ENCODE peak calls at places on chromosome 11, in seven cellular contexts. One of them, this sample, is unnamed.

GRCh38 chr11:106276859-106277436 is 199.5 kb downstream of the AASDHPPT start:
- DNase-seq in H1: no peak
- DNase-seq in mesendoderm: peak
- DNase-seq in IMR-90: peak
- DNase-seq in trophoblast cell: peak
- DNase-seq in mesenchymal stem cell: no peak
- DNase-seq in neuronal stem cell: peak
- DNase-seq in this sample: peak

GRCh38 chr11:117621226-117621625 is 175.8 kb downstream of the DSCAML1 start:
- DNase-seq in mesendoderm: no peak
- DNase-seq in IMR-90: peak
- DNase-seq in mesenchymal stem cell: peak
- DNase-seq in H1: no peak
- DNase-seq in trophoblast cell: peak
- DNase-seq in neuronal stem cell: no peak
- DNase-seq in this sample: no peak

GRCh38 chr11:128522943-128523518 is 64.3 kb downstream of the ETS1 start:
- DNase-seq in mesendoderm: no peak
- DNase-seq in IMR-90: no peak
- DNase-seq in mesenchymal stem cell: peak
- DNase-seq in H1: no peak
- DNase-seq in trophoblast cell: peak
- DNase-seq in neuronal stem cell: no peak
- DNase-seq in this sample: no peak

GRCh38 chr11:80899381-80899780 is 1458.6 kb upstream of the TENM4 start:
- DNase-seq in IMR-90: no peak
- DNase-seq in trophoblast cell: no peak
- DNase-seq in H1: no peak
- DNase-seq in neuronal stem cell: no peak
- DNase-seq in mesenchymal stem cell: no peak
- DNase-seq in mesendoderm: no peak
- DNase-seq in this sample: no peak

GRCh38 chr11:64849600-64850356 is 5.3 kb upstream of the CDC42BPG start:
- DNase-seq in IMR-90: no peak
- DNase-seq in mesendoderm: no peak
- DNase-seq in trophoblast cell: no peak
- DNase-seq in H1: no peak
- DNase-seq in mesenchymal stem cell: no peak
- DNase-seq in neuronal stem cell: no peak
- DNase-seq in this sample: no peak

GRCh38 chr11:2131371-2132228 is 7.6 kb downstream of the IGF2 start:
- DNase-seq in neuronal stem cell: no peak
- DNase-seq in IMR-90: no peak
- DNase-seq in H1: no peak
- DNase-seq in mesendoderm: no peak
- DNase-seq in mesenchymal stem cell: no peak
- DNase-seq in trophoblast cell: no peak
- DNase-seq in this sample: no peak

GRCh38 chr11:12187399-12187798 is 77.0 kb downstream of the MICAL2 start:
- DNase-seq in trophoblast cell: no peak
- DNase-seq in mesendoderm: no peak
- DNase-seq in mesenchymal stem cell: peak
- DNase-seq in H1: no peak
- DNase-seq in IMR-90: peak
- DNase-seq in neuronal stem cell: no peak
- DNase-seq in this sample: no peak

GRCh38 chr11:86617502-86617901 is 54.9 kb downstream of the ME3 start:
- DNase-seq in H1: no peak
- DNase-seq in IMR-90: peak
- DNase-seq in trophoblast cell: no peak
- DNase-seq in mesendoderm: no peak
- DNase-seq in mesenchymal stem cell: no peak
- DNase-seq in neuronal stem cell: no peak
- DNase-seq in this sample: no peak

GRCh38 chr11:73978576-73979086 is 4.0 kb downstream of the UCP2 start:
- DNase-seq in IMR-90: peak
- DNase-seq in H1: no peak
- DNase-seq in mesendoderm: no peak
- DNase-seq in neuronal stem cell: no peak
- DNase-seq in mesenchymal stem cell: no peak
- DNase-seq in trophoblast cell: no peak
- DNase-seq in this sample: no peak

GRCh38 chr11:129694966-129695365 is 120.7 kb upstream of the TMEM45B start:
- DNase-seq in neuronal stem cell: no peak
- DNase-seq in trophoblast cell: no peak
- DNase-seq in mesendoderm: no peak
- DNase-seq in IMR-90: no peak
- DNase-seq in H1: no peak
- DNase-seq in mesenchymal stem cell: no peak
- DNase-seq in this sample: no peak

GRCh38 chr11:130779943-130780342 is 136.3 kb downstream of the SNX19 start:
- DNase-seq in IMR-90: no peak
- DNase-seq in mesenchymal stem cell: no peak
- DNase-seq in trophoblast cell: no peak
- DNase-seq in H1: no peak
- DNase-seq in neuronal stem cell: no peak
- DNase-seq in mesendoderm: no peak
- DNase-seq in this sample: no peak

GRCh38 chr11:877565-877964 is 33.0 kb downstream of the CHID1 start:
- DNase-seq in H1: peak
- DNase-seq in neuronal stem cell: no peak
- DNase-seq in mesenchymal stem cell: no peak
- DNase-seq in mesendoderm: peak
- DNase-seq in IMR-90: no peak
- DNase-seq in trophoblast cell: peak
- DNase-seq in this sample: peak

GRCh38 chr11:1767399-1768140 is 3.8 kb upstream of the CTSD start:
- DNase-seq in H1: no peak
- DNase-seq in mesenchymal stem cell: no peak
- DNase-seq in IMR-90: no peak
- DNase-seq in neuronal stem cell: no peak
- DNase-seq in mesendoderm: no peak
- DNase-seq in trophoblast cell: no peak
- DNase-seq in this sample: no peak

GRCh38 chr11:133636686-133637085 is 104.4 kb upstream of the OPCML start:
- DNase-seq in neuronal stem cell: no peak
- DNase-seq in trophoblast cell: no peak
- DNase-seq in mesendoderm: no peak
- DNase-seq in mesenchymal stem cell: no peak
- DNase-seq in IMR-90: no peak
- DNase-seq in H1: no peak
- DNase-seq in this sample: no peak

GRCh38 chr11:20119315-20119714 is 41.0 kb downstream of the DBX1 start:
- DNase-seq in mesenchymal stem cell: no peak
- DNase-seq in neuronal stem cell: no peak
- DNase-seq in H1: no peak
- DNase-seq in IMR-90: no peak
- DNase-seq in mesendoderm: no peak
- DNase-seq in trophoblast cell: no peak
- DNase-seq in this sample: no peak

GRCh38 chr11:36385121-36385530 is 89.0 kb downstream of the PRR5L start:
- DNase-seq in mesenchymal stem cell: peak
- DNase-seq in trophoblast cell: no peak
- DNase-seq in IMR-90: peak
- DNase-seq in H1: no peak
- DNase-seq in neuronal stem cell: no peak
- DNase-seq in mesendoderm: no peak
- DNase-seq in this sample: no peak

GRCh38 chr11:20221546-20221945 is 61.3 kb upstream of the DBX1 start:
- DNase-seq in H1: no peak
- DNase-seq in mesendoderm: no peak
- DNase-seq in neuronal stem cell: no peak
- DNase-seq in IMR-90: no peak
- DNase-seq in mesenchymal stem cell: no peak
- DNase-seq in trophoblast cell: no peak
- DNase-seq in this sample: no peak

GRCh38 chr11:11086979-11087378 is 229.1 kb upstream of the ZBED5 start:
- DNase-seq in H1: no peak
- DNase-seq in mesenchymal stem cell: no peak
- DNase-seq in IMR-90: no peak
- DNase-seq in trophoblast cell: no peak
- DNase-seq in neuronal stem cell: no peak
- DNase-seq in mesendoderm: no peak
- DNase-seq in this sample: no peak

GRCh38 chr11:111001986-111002616 is 243.4 kb upstream of the POU2AF2 start:
- DNase-seq in mesendoderm: no peak
- DNase-seq in trophoblast cell: peak
- DNase-seq in H1: no peak
- DNase-seq in mesenchymal stem cell: peak
- DNase-seq in neuronal stem cell: no peak
- DNase-seq in IMR-90: peak
- DNase-seq in this sample: no peak

GRCh38 chr11:107999759-108000455 is 8.8 kb upstream of the CUL5 start:
- DNase-seq in mesenchymal stem cell: peak
- DNase-seq in trophoblast cell: peak
- DNase-seq in neuronal stem cell: peak
- DNase-seq in IMR-90: peak
- DNase-seq in H1: peak
- DNase-seq in mesendoderm: peak
- DNase-seq in this sample: peak

GRCh38 chr11:61969391-61969758 is 1.9 kb upstream of the FTH1 start:
- DNase-seq in trophoblast cell: peak
- DNase-seq in H1: no peak
- DNase-seq in IMR-90: no peak
- DNase-seq in neuronal stem cell: no peak
- DNase-seq in mesendoderm: no peak
- DNase-seq in mesenchymal stem cell: no peak
- DNase-seq in this sample: no peak

GRCh38 chr11:30012346-30012745 is 4.5 kb downstream of the KCNA4 start:
- DNase-seq in IMR-90: no peak
- DNase-seq in H1: no peak
- DNase-seq in neuronal stem cell: no peak
- DNase-seq in mesendoderm: no peak
- DNase-seq in mesenchymal stem cell: no peak
- DNase-seq in trophoblast cell: no peak
- DNase-seq in this sample: no peak

GRCh38 chr11:95082576-95083001 is 7.1 kb upstream of the ENDOD1 start:
- DNase-seq in mesendoderm: no peak
- DNase-seq in trophoblast cell: no peak
- DNase-seq in IMR-90: no peak
- DNase-seq in H1: no peak
- DNase-seq in neuronal stem cell: no peak
- DNase-seq in mesenchymal stem cell: no peak
- DNase-seq in this sample: no peak

DNA sequence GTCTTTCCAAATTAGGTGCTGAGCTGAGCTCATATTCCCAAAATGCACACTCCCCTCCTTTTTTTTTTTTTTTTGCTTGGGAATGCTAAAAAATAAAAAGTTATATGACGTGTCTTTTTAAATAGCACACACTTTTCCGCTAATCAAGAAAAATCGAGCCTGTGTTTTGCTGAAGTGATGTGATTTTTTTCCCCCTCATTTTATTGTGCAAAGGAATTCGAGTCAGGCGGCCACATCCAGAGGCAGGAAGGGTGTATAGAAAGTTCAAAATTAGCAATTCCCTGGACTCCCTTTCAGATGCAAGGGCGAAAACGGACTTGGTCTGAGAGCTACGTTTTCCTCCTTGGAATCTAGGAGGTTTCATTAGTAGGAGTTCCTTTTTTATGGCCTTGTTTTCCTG is 64.7 kb upstream of the LINC01488 start:
- DNase-seq in IMR-90: no peak
- DNase-seq in mesendoderm: no peak
- DNase-seq in mesenchymal stem cell: no peak
- DNase-seq in H1: no peak
- DNase-seq in trophoblast cell: no peak
- DNase-seq in neuronal stem cell: no peak
- DNase-seq in this sample: no peak
- H4K8ac ChIP-seq in IMR-90: no peak
- H4K8ac ChIP-seq in mesendoderm: no peak
- H4K8ac ChIP-seq in mesenchymal stem cell: no peak
- H4K8ac ChIP-seq in H1: no peak
- H4K8ac ChIP-seq in trophoblast cell: no peak
- H4K8ac ChIP-seq in neuronal stem cell: no peak
- H4K8ac ChIP-seq in this sample: no peak

GRCh38 chr11:57144075-57144474 is 37.7 kb upstream of the LRRC55 start:
- DNase-seq in mesenchymal stem cell: no peak
- DNase-seq in IMR-90: no peak
- DNase-seq in mesendoderm: no peak
- DNase-seq in neuronal stem cell: no peak
- DNase-seq in H1: no peak
- DNase-seq in trophoblast cell: no peak
- DNase-seq in this sample: no peak

GRCh38 chr11:57146301-57146700 is 35.5 kb upstream of the LRRC55 start:
- DNase-seq in IMR-90: no peak
- DNase-seq in H1: no peak
- DNase-seq in neuronal stem cell: no peak
- DNase-seq in mesendoderm: no peak
- DNase-seq in trophoblast cell: no peak
- DNase-seq in mesenchymal stem cell: no peak
- DNase-seq in this sample: no peak

GRCh38 chr11:57144531-57145320 is 37.0 kb upstream of the LRRC55 start:
- DNase-seq in mesenchymal stem cell: no peak
- DNase-seq in trophoblast cell: no peak
- DNase-seq in mesendoderm: peak
- DNase-seq in neuronal stem cell: no peak
- DNase-seq in H1: no peak
- DNase-seq in IMR-90: no peak
- DNase-seq in this sample: no peak

GRCh38 chr11:57140568-57140967 is 41.2 kb upstream of the LRRC55 start:
- DNase-seq in IMR-90: no peak
- DNase-seq in neuronal stem cell: no peak
- DNase-seq in trophoblast cell: no peak
- DNase-seq in mesendoderm: no peak
- DNase-seq in mesenchymal stem cell: no peak
- DNase-seq in H1: no peak
- DNase-seq in this sample: no peak

GRCh38 chr11:57143459-57143858 is 38.3 kb upstream of the LRRC55 start:
- DNase-seq in mesendoderm: no peak
- DNase-seq in IMR-90: no peak
- DNase-seq in H1: no peak
- DNase-seq in mesenchymal stem cell: no peak
- DNase-seq in trophoblast cell: no peak
- DNase-seq in neuronal stem cell: no peak
- DNase-seq in this sample: no peak
- H2BK120ac ChIP-seq in mesendoderm: no peak
- H2BK120ac ChIP-seq in IMR-90: no peak
- H2BK120ac ChIP-seq in H1: no peak
- H2BK120ac ChIP-seq in mesenchymal stem cell: no peak
- H2BK120ac ChIP-seq in trophoblast cell: no peak
- H2BK120ac ChIP-seq in neuronal stem cell: no peak
- H2BK120ac ChIP-seq in this sample: no peak

GRCh38 chr11:116404143-116404800 is 368.5 kb downstream of the BUD13 start:
- DNase-seq in H1: no peak
- DNase-seq in IMR-90: no peak
- DNase-seq in mesenchymal stem cell: no peak
- DNase-seq in mesendoderm: no peak
- DNase-seq in neuronal stem cell: no peak
- DNase-seq in trophoblast cell: no peak
- DNase-seq in this sample: no peak
- H4K8ac ChIP-seq in H1: no peak
- H4K8ac ChIP-seq in IMR-90: no peak
- H4K8ac ChIP-seq in mesenchymal stem cell: no peak
- H4K8ac ChIP-seq in mesendoderm: no peak
- H4K8ac ChIP-seq in neuronal stem cell: no peak
- H4K8ac ChIP-seq in trophoblast cell: no peak
- H4K8ac ChIP-seq in this sample: no peak

DNA sequence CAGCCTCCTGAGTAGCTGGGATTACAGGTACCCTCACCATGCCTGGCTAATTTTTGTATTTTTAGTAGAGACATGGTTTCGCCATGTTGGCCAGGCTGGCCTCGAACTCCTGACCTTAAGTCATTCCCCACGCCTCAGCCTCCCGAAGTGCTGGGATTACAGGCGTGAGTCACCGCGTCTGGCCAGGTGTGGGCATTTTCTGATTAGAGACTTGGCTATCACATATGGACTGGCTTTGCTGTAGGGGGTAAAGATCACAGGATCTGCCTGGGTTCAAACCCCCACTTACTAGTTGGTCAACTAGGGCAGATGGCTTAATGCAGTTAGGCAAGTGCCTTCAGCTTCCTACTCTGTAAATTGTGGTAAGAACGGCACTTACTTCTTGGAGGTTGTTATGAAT is 6.5 kb downstream of the CD248 start:
- DNase-seq in H1: no peak
- DNase-seq in mesenchymal stem cell: no peak
- DNase-seq in mesendoderm: no peak
- DNase-seq in IMR-90: no peak
- DNase-seq in trophoblast cell: no peak
- DNase-seq in neuronal stem cell: no peak
- DNase-seq in this sample: no peak
- H2BK120ac ChIP-seq in H1: no peak
- H2BK120ac ChIP-seq in mesenchymal stem cell: no peak
- H2BK120ac ChIP-seq in mesendoderm: no peak
- H2BK120ac ChIP-seq in IMR-90: no peak
- H2BK120ac ChIP-seq in trophoblast cell: no peak
- H2BK120ac ChIP-seq in neuronal stem cell: no peak
- H2BK120ac ChIP-seq in this sample: no peak